ENCODE peak calls at places on chromosomes 3 and 15, in five cellular contexts. W, O, Q, S and A are unnamed samples.

GRCh38 chr3:150443331-150443741 is 35.2 kb downstream of the TSC22D2 start:
- DNase-seq in O (peak), W (no peak), S (no peak), Q (peak), A (no peak)

GRCh38 chr3:186097663-186098451 is 11.0 kb downstream of the ETV5 start:
- DNase-seq in Q (peak), O (peak), S (peak), W (peak), A (no peak)

GRCh38 chr3:25493786-25494185 is 65.7 kb downstream of the RARB start:
- DNase-seq in W (no peak), O (peak), S (no peak), Q (peak), A (no peak)

GRCh38 chr3:43537206-43537605 is 84.6 kb downstream of the ANO10 start:
- DNase-seq in S (peak), W (no peak), O (no peak), Q (no peak), A (no peak)

GRCh38 chr3:155308831-155309230 is 15.3 kb upstream of the STRIT1 start:
- DNase-seq in Q (peak), S (no peak), W (no peak), O (peak), A (no peak)

GRCh38 chr3:124821356-124821755 is 65.8 kb downstream of the ITGB5 start:
- DNase-seq in S (no peak), Q (no peak), W (no peak), O (no peak), A (no peak)

GRCh38 chr3:12142476-12142875 is 16.2 kb downstream of the TIMP4 start:
- DNase-seq in W (no peak), Q (no peak), S (no peak), O (no peak), A (no peak)

GRCh38 chr3:34212671-34213070 is 414.2 kb downstream of the PDCD6IP start:
- DNase-seq in W (no peak), S (no peak), Q (peak), O (peak), A (no peak)

GRCh38 chr15:101050647-101051290 is 131.6 kb downstream of the LRRK1 start:
- DNase-seq in Q (no peak), O (no peak), W (no peak), S (no peak), A (peak)

GRCh38 chr3:177385831-177386301 is 188.6 kb upstream of the TBL1XR1 start:
- DNase-seq in Q (peak), W (no peak), O (peak), S (no peak), A (no peak)

GRCh38 chr15:62307551-62307950 is 142.5 kb upstream of the C2CD4B start:
- DNase-seq in O (peak), Q (peak), S (no peak), W (no peak), A (no peak)

GRCh38 chr15:62301993-62302665 is 137.0 kb upstream of the C2CD4B start:
- DNase-seq in W (no peak), Q (peak), O (peak), S (peak), A (no peak)

GRCh38 chr15:62306851-62307504 is 141.9 kb upstream of the C2CD4B start:
- DNase-seq in S (peak), O (peak), Q (peak), W (peak), A (peak)
- TF ChIP-seq CTCF in S (peak), O (peak), Q (peak), W (peak), A (peak)

DNA sequence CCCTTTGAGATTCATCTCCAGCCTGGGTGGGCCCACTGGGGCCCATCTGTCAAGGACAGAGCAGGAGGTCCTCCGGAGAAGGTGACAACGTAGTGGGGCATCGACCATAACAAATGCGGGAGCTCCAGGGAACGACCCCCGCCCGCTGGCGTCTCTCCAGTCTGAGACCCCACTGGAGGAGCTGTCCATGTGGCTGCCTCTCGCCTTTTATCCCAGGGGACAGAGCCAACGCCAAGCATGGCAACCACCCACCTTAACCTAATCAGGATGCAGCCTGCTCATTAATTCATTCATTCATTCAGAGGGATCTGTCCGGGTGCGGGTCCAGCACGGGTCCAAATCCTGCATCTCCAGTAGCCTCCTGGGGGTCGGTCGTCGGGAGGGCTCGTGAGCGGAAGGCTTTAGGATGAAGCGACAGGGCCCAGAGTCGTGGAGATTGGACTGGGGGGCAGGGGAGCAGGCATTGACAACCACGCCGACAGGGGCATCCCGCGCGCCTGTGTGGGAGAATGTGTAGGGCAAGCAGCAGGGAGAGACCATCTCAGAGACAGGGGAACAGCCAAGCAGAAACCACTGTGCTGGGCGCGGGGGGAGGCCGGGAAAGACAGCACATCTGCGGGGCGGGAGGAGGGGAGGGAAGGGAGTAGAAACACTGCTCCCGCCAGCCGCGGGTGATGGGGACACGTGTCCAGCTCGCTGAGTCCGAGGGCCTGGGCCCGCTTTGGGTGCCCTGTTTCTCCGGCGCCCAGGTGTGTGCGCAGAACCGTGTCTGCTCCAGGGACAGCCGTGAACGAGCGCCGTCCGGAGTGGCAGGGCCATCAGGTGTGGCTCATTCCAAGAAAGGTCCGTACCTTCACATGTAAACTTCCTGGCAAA is 1.9 kb downstream of the PIGZ start:
- DNase-seq in Q (no peak), S (no peak), W (no peak), O (no peak), A (no peak)
- H3K4me3 ChIP-seq in Q (no peak), S (no peak), W (no peak), O (no peak), A (no peak)

GRCh38 chr15:71465109-71465508 is 345.2 kb upstream of the NR2E3 start:
- DNase-seq in W (no peak), S (no peak), O (no peak), Q (no peak), A (no peak)

GRCh38 chr15:71471347-71471746 is 339.0 kb upstream of the NR2E3 start:
- DNase-seq in W (no peak), Q (no peak), S (no peak), O (peak), A (peak)

GRCh38 chr15:71472699-71473098 is 337.7 kb upstream of the NR2E3 start:
- DNase-seq in S (no peak), W (no peak), Q (no peak), O (no peak), A (peak)

GRCh38 chr15:71468715-71469114 is 341.6 kb upstream of the NR2E3 start:
- DNase-seq in Q (no peak), W (no peak), S (no peak), O (no peak), A (no peak)

GRCh38 chr15:71469393-71469792 is 341.0 kb upstream of the NR2E3 start:
- DNase-seq in W (no peak), Q (peak), O (peak), S (no peak), A (no peak)
- TF ChIP-seq CTCF in W (no peak), Q (peak), O (no peak), S (peak), A (no peak)

DNA sequence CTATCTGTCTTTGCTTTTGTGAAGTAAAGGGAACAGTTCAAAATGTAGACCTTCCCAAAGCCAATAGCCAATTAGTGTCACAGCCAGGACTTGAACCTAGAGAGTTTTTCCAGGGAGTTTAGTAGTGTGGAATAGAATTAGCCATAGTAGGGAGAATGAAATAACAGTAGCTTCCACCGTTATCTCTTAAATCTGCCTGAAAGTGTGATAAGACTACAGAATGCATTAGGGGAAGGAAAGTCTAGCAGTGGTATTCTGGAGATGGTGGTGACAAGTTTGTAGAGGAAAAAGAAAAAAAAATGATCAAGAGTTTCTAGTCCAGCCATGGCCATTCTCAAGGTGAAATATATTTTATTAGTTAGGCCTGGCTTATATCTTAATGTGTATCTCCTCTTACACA is 13.8 kb downstream of the ATP11B start:
- DNase-seq in O (no peak), Q (no peak), S (no peak), W (no peak), A (no peak)
- H3K4me3 ChIP-seq in O (no peak), Q (no peak), S (no peak), W (no peak), A (no peak)